ENCODE peak calls at places on chromosomes 4 and X, in five cellular contexts. G is pancreas, J is SK-N-SH, T is GM23248, X is psoas muscle. R is an unnamed sample. For H3K36me3, the result is how much of the 10 kb centered on the place peaks cover.

GRCh38 chr4:73740353-73740778 is at the start of gene CXCL8:
- DNase-seq in G (peak), J (no peak), T (peak), X (peak), R (peak)

GRCh38 chr4:76783836-76784235 is 114.1 kb downstream of the SOWAHB start:
- DNase-seq in G (no peak), T (no peak), J (no peak), X (no peak), R (peak)

GRCh38 chr4:137238456-137238855 is 293.8 kb downstream of the PCDH18 start:
- DNase-seq in J (no peak), T (no peak), G (no peak), X (no peak), R (no peak)

GRCh38 chr4:24471623-24472510 is 112.5 kb downstream of the DHX15 start:
- DNase-seq in G (no peak), T (peak), J (peak), X (peak), R (peak)

GRCh38 chrX:42771836-42772335 is 6.1 kb downstream of the PPP1R2C start:
- DNase-seq in T (peak), J (no peak), G (no peak), X (no peak), R (no peak)

GRCh38 chr4:151139814-151140213 is 40.4 kb downstream of the RPS3A start:
- DNase-seq in T (no peak), J (no peak), X (no peak), G (no peak), R (no peak)

GRCh38 chrX:80876877-80877276 is 67.2 kb upstream of the BRWD3 start:
- DNase-seq in G (no peak), J (peak), X (no peak), T (peak), R (peak)

GRCh38 chr4:64341711-64342110 is 67.5 kb downstream of the TECRL start:
- DNase-seq in T (no peak), X (peak), J (no peak), G (no peak), R (no peak)

GRCh38 chr4:2787230-2788100 is 5.4 kb upstream of the SH3BP2 start:
- DNase-seq in X (peak), J (peak), T (no peak), G (no peak), R (no peak)

GRCh38 chr4:185282968-185283367 is 73.6 kb downstream of the SNX25 start:
- DNase-seq in T (peak), J (no peak), X (no peak), G (no peak), R (no peak)

GRCh38 chr4:116453127-116453526 is 632.2 kb downstream of the TRAM1L1 start:
- DNase-seq in J (no peak), X (no peak), G (no peak), T (no peak), R (no peak)

GRCh38 chrX:129512409-129512808 is 10.9 kb downstream of the SMARCA1 start:
- DNase-seq in J (no peak), X (no peak), G (no peak), T (no peak), R (no peak)

GRCh38 chrX:129511689-129512088 is 11.6 kb downstream of the SMARCA1 start:
- DNase-seq in X (no peak), G (no peak), J (no peak), T (no peak), R (no peak)

GRCh38 chrX:129510331-129510730 is 13.0 kb downstream of the SMARCA1 start:
- DNase-seq in T (no peak), G (no peak), J (no peak), X (no peak), R (no peak)
- H3K36me3 ChIP-seq in T (under half), G (under half), J (under half), X (under half), R (under half)

DNA sequence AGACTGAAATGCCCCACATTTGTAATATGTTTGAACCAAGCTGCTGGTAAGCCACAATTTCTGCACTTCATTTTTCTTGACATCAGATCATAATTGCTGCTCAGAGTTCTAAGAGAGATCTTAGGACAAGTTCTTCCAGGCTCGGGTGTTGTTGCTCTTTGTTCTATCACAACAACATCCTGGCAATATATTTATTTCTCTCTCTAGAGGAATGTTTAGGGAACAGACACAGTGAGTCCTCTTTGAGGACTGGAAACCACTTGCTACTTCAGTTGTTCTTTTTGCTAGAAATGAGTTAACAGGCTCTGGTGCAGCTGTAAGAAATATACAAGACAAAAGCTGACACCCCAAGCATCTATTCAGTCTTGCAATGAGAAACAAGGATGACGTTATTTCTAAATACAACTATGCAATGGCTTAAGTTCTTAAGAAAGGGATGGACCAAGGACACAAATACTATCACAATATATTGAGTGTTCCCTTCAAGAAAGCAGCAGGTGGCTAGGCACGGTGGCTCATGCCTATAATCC is 59.5 kb downstream of the LNX1 start:
- DNase-seq in G (no peak), T (peak), X (no peak), J (no peak), R (no peak)
- H3K27ac ChIP-seq in G (no peak), T (no peak), X (no peak), J (no peak), R (no peak)

DNA sequence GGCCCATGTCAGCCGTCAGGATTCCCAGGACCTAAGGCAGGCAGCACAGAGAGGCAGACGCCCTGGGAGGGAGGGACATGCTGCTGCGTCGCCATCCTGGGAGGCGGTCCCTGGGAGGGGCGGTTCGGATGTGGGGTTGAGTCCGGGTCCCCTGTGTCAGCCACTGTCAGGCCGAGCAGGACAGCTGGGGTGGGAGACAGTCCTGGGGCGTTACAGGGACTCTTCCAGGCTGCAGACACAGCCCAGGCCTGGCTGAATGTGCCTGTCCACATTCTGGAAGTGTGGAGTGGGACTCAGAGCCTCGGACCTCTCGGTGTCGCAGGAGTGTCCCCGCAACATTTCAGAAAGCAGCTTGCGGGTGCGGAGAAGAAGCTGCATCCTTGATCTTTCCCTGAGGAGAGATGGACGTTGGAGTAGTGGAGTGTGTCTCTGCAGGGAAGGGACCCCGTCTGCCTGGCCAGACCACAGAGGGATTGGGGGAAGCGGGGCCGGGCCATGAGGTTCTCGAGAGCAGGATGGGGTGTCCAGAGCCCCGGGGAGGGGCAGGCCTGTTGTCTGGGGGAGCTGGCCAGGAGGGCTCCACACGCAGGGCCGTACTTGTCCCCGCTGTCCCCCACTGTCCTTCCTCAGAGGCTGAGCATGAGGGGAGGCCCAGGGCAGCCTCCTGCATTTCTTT is 6.1 kb downstream of the AKAP17A start:
- DNase-seq in X (no peak), G (no peak), T (no peak), J (no peak), R (no peak)
- H3K36me3 ChIP-seq in X (half or more), G (half or more), T (under half), J (under half), R (under half)

GRCh38 chr4:57091657-57092162 is 18.5 kb downstream of the IGFBP7 start:
- DNase-seq in X (no peak), G (no peak), T (no peak), J (no peak), R (no peak)
- H3K27ac ChIP-seq in X (no peak), G (no peak), T (no peak), J (peak), R (no peak)

GRCh38 chr4:79319975-79320374 is 5.9 kb downstream of the NAA11 start:
- DNase-seq in J (no peak), G (no peak), T (no peak), X (no peak), R (no peak)
- H3K36me3 ChIP-seq in J (under half), G (under half), T (under half), X (under half), R (under half)

GRCh38 chr4:336893-337142 is 796 bp upstream of the ZNF141 start:
- DNase-seq in T (no peak), J (no peak), G (no peak), X (peak), R (no peak)

GRCh38 chr4:338759-339097 is 1.1 kb downstream of the ZNF141 start:
- DNase-seq in X (no peak), G (peak), T (no peak), J (no peak), R (no peak)

GRCh38 chr4:336099-336892 is 1.3 kb upstream of the ZNF141 start:
- DNase-seq in J (peak), T (peak), G (peak), X (peak), R (no peak)

GRCh38 chr4:337143-337931 is at the start of gene ZNF141:
- DNase-seq in J (peak), G (peak), X (peak), T (peak), R (peak)

GRCh38 chr4:337932-338758 is 531 bp downstream of the ZNF141 start:
- DNase-seq in G (no peak), X (peak), J (no peak), T (peak), R (peak)
- H3K27ac ChIP-seq in G (peak), X (peak), J (peak), T (peak), R (peak)

DNA sequence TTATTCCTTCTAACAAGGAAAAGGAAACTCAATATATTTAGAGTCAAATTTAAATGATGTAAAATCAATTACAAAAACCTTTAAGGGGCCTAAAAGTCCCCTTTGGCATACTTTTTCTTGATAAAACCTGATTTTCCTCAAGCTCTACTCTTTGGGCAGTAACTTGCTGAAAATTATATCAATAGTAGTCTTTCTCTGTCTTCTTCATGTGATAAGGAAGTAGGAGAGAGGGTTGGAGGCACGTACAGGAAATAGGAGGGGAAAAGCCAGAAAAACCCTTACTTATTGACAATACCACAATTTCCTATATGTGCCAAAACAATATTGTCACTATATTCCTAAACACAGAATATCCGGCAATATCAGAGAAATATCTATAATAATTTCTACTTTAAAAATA is 9.6 kb downstream of the RHOH start:
- DNase-seq in G (no peak), X (no peak), T (no peak), J (no peak), R (no peak)
- H3K36me3 ChIP-seq in G (under half), X (under half), T (under half), J (under half), R (under half)

GRCh38 chr4:26272654-26273307 is 48.0 kb upstream of the RBPJ start:
- DNase-seq in T (no peak), J (no peak), X (no peak), G (no peak), R (no peak)
- H3K27ac ChIP-seq in T (no peak), J (no peak), X (no peak), G (no peak), R (no peak)

GRCh38 chr4:46146993-46147392 is 23.1 kb upstream of the GABRG1 start:
- DNase-seq in X (no peak), T (no peak), J (no peak), G (no peak), R (no peak)
- H3K36me3 ChIP-seq in X (under half), T (under half), J (under half), G (under half), R (under half)

R was measured in astrocyte.